ENCODE peak calls at places on chromosomes 13 and 19, in four cellular contexts. W is Peyer's patch, O is heart right ventricle, J is lung. L is an unnamed sample.

GRCh38 chr13:49214917-49215376 is 5.2 kb upstream of the MLNR start:
- DNase-seq in O (no peak), W (peak; percentile 37), J (peak; percentile 52), L (peak; percentile 51)

GRCh38 chr19:48674216-48674809 is 1.5 kb upstream of the NTN5 start:
- DNase-seq in O (no peak), W (no peak), J (no peak), L (no peak)

GRCh38 chr19:48997972-48998371 is 4.3 kb downstream of the RUVBL2 start:
- DNase-seq in J (no peak), W (peak; percentile 32), O (no peak), L (no peak)

GRCh38 chr13:69092615-69093322 is 1014.9 kb upstream of the ATXN8OS start:
- DNase-seq in W (no peak), O (no peak), J (no peak), L (no peak)

GRCh38 chr19:45498411-45499195 is at the start of gene PPM1N:
- DNase-seq in J (no peak), O (no peak), W (peak; percentile 63), L (peak; percentile 13)

GRCh38 chr19:1009043-1009975 is 9.1 kb downstream of the GRIN3B start:
- DNase-seq in J (no peak), W (no peak), O (no peak), L (no peak)

GRCh38 chr13:99935772-99936171 is 35.8 kb downstream of the ZIC5 start:
- DNase-seq in W (no peak), J (no peak), O (no peak), L (no peak)

GRCh38 chr19:11092181-11092538 is 2.9 kb downstream of the LDLR start:
- DNase-seq in J (no peak), O (no peak), W (no peak), L (no peak)

GRCh38 chr19:51055866-51056265 is 9.0 kb downstream of the KLK13 start:
- DNase-seq in W (no peak), J (no peak), O (no peak), L (no peak)

GRCh38 chr13:44046428-44046827 is 166.7 kb downstream of the LACC1 start:
- DNase-seq in J (no peak), O (no peak), W (no peak), L (no peak)

GRCh38 chr13:77832339-77833100 is 86.1 kb downstream of the EDNRB start:
- DNase-seq in O (no peak), J (no peak), W (no peak), L (no peak)

GRCh38 chr19:45607071-45608029 is 5.3 kb upstream of the GPR4 start:
- DNase-seq in J (peak; percentile 68), O (peak; percentile 87), W (peak; percentile 46), L (peak; percentile 89)

GRCh38 chr19:38082256-38083118 is 141.5 kb downstream of the DPF1 start:
- DNase-seq in J (no peak), W (no peak), O (no peak), L (no peak)

GRCh38 chr13:99968521-99969367 is 2.8 kb downstream of the ZIC5 start:
- DNase-seq in J (no peak), O (no peak), W (no peak), L (no peak)

GRCh38 chr13:113364371-113364932 is 522 bp upstream of the GRTP1 start:
- DNase-seq in J (no peak), W (no peak), O (no peak), L (peak; percentile 13)

GRCh38 chr13:99125335-99125915 is 75.2 kb upstream of the UBAC2 start:
- DNase-seq in J (no peak), W (no peak), O (no peak), L (no peak)

GRCh38 chr13:112885782-112886268 is 83.2 kb upstream of the MCF2L start:
- DNase-seq in O (peak; percentile 75), J (peak; percentile 77), W (no peak), L (peak; percentile 91)

GRCh38 chr13:33697936-33698335 is 120.0 kb upstream of the RFC3 start:
- DNase-seq in W (no peak), O (no peak), J (no peak), L (no peak)

GRCh38 chr13:19764237-19764636 is 18.5 kb downstream of the PSPC1 start:
- DNase-seq in O (no peak), W (no peak), J (no peak), L (peak; percentile 20)

GRCh38 chr13:63305641-63306133 is 1890.0 kb upstream of the PCDH20 start:
- DNase-seq in J (no peak), W (no peak), O (no peak), L (no peak)

GRCh38 chr19:2613507-2614295 is 88.8 kb downstream of the GNG7 start:
- DNase-seq in W (peak; percentile 59), J (no peak), O (no peak), L (peak; percentile 53)

GRCh38 chr19:2547721-2548120 is 71.8 kb downstream of the GADD45B start:
- DNase-seq in J (no peak), O (no peak), W (no peak), L (no peak)

GRCh38 chr19:43748205-43748594 is 6.6 kb downstream of the SMG9 start:
- DNase-seq in O (no peak), J (no peak), W (no peak), L (no peak)

GRCh38 chr13:76713280-76713679 is 172.9 kb downstream of the KCTD12 start:
- DNase-seq in W (no peak), J (no peak), O (no peak), L (no peak)

GRCh38 chr19:22052644-22053013 is 345 bp downstream of the ZNF257 start:
- DNase-seq in J (no peak), W (peak; percentile 17), O (no peak), L (no peak)

GRCh38 chr13:105345116-105345515 is 1190.3 kb downstream of the EFNB2 start:
- DNase-seq in W (no peak), J (no peak), O (no peak), L (no peak)

GRCh38 chr13:99123101-99124045 is 77.3 kb upstream of the UBAC2 start:
- DNase-seq in O (no peak), J (no peak), W (no peak), L (no peak)

GRCh38 chr13:76968041-76968440 is 19.7 kb downstream of the ACOD1 start:
- DNase-seq in O (no peak), J (no peak), W (no peak), L (no peak)

GRCh38 chr13:33319859-33320258 is 34.3 kb upstream of the STARD13 start:
- DNase-seq in J (no peak), O (no peak), W (no peak), L (no peak)

GRCh38 chr19:58353717-58354477 is 605 bp upstream of the A1BG start:
- DNase-seq in J (no peak), W (no peak), O (no peak), L (no peak)

GRCh38 chr13:105165449-105166125 is 1369.9 kb downstream of the EFNB2 start:
- DNase-seq in O (no peak), J (peak; percentile 54), W (no peak), L (no peak)

GRCh38 chr13:98821372-98822237 is 69.1 kb upstream of the SLC15A1 start:
- DNase-seq in J (no peak), W (no peak), O (no peak), L (peak; percentile 21)

GRCh38 chr13:21949818-21950429 is 279.1 kb downstream of the FGF9 start:
- DNase-seq in O (no peak), W (no peak), J (no peak), L (no peak)

GRCh38 chr13:93847162-93847561 is 620.6 kb downstream of the GPC6 start:
- DNase-seq in W (no peak), O (no peak), J (no peak), L (no peak)

GRCh38 chr19:49441210-49441959 is at the start of gene SLC17A7:
- DNase-seq in O (peak; percentile 50), W (no peak), J (no peak), L (peak; percentile 49)

GRCh38 chr13:64849174-64849573 is 2381.0 kb downstream of the PCDH9 start:
- DNase-seq in W (no peak), O (no peak), J (no peak), L (no peak)
- H3K27ac ChIP-seq in W (no peak overlapping the region), O (no peak overlapping the region), J (no peak overlapping the region), L (no peak overlapping the region)

GRCh38 chr13:72986197-72986596 is 72.6 kb upstream of the KLF5 start:
- DNase-seq in J (no peak), W (no peak), O (no peak), L (no peak)

GRCh38 chr13:72985610-72986009 is 73.2 kb upstream of the KLF5 start:
- DNase-seq in O (no peak), J (no peak), W (no peak), L (no peak)

DNA sequence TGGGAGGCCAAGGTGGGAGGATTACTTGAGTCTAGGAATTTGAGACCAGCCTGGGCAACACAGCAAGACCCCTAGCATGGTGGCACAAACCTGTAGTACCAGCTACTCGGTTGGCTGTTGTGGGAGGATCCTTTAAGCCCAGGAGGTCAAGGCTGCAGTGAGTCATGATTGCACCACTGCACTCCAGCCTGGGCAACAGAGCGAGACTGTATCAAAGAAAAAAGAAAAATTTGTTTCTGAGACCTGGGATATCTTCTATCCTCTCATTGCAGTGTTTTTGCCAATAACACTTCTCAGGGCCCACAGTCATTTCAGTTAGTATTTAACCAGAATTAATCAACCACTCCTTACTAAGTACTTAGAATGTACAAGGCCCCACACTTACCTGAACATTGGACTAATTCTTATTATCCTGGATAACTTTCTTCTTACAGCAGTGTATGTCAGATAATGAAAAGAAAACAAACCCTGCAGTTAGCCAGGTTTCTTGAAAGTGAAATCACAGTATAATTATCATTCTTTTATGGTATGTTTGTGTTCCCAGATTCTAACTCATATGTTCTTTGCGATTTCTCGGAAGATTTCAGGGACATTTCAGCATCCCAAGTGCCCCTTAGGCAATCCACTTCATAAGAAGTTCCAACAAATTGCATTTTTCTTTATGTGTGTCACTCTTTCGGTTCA is 75.6 kb upstream of the KLF5 start:
- DNase-seq in W (no peak), O (no peak), J (peak; percentile 57), L (peak; percentile 47)
- H3K27ac ChIP-seq in W (peak overlapping the region; percentile 84), O (no peak overlapping the region), J (peak overlapping the region; percentile 83), L (peak overlapping the region; percentile 22)

GRCh38 chr13:73671011-73671410 is 463.2 kb downstream of the KLF12 start:
- DNase-seq in W (no peak), O (no peak), J (no peak), L (no peak)

GRCh38 chr13:73677041-73677589 is 457.1 kb downstream of the KLF12 start:
- DNase-seq in J (no peak), W (no peak), O (no peak), L (no peak)

GRCh38 chr13:73673931-73674330 is 460.3 kb downstream of the KLF12 start:
- DNase-seq in J (no peak), W (no peak), O (no peak), L (no peak)

GRCh38 chr13:73676550-73677040 is 457.6 kb downstream of the KLF12 start:
- DNase-seq in J (no peak), W (no peak), O (no peak), L (no peak)

DNA sequence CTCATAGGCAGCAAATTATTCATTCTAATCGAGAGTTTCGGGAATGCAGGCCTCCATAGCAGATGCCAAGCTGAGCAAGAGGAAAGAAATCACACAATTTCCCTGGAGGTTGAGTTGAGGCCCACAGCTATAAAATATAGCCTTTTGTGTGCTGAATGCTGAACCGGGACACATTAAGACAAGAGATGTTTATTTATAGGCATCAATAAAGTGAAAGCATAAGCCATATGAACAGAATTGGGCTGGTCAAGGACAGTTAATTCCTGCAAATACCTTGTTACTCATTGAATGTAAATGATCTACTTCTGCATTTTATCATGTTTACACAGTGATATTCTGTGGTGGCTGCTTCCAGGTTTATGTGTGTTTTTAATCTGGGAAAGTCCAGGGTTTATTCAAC is 461.7 kb downstream of the KLF12 start:
- DNase-seq in O (no peak), J (no peak), W (no peak), L (no peak)
- H3K27ac ChIP-seq in O (no peak overlapping the region), J (no peak overlapping the region), W (peak overlapping the region; percentile 73), L (no peak overlapping the region)

GRCh38 chr13:30063892-30064291 is 213.5 kb upstream of the UBL3 start:
- DNase-seq in O (no peak), W (no peak), J (no peak), L (no peak)

GRCh38 chr13:30061217-30061616 is 210.8 kb upstream of the UBL3 start:
- DNase-seq in J (no peak), O (no peak), W (no peak), L (no peak)

GRCh38 chr13:30065181-30065580 is 214.8 kb upstream of the UBL3 start:
- DNase-seq in O (no peak), W (no peak), J (no peak), L (no peak)
- H3K27ac ChIP-seq in O (no peak overlapping the region), W (no peak overlapping the region), J (no peak overlapping the region), L (no peak overlapping the region)

L was measured in adrenal gland.